ENCODE peak calls at places on chromosomes 3 and 15, in five cellular contexts. Q is IMR-90, U is neuronal stem cell, P is iPS DF 6.9, V is uterus. T is an unnamed sample.

GRCh38 chr3:123723527-123724168 is 138.8 kb upstream of the HACD2 start:
- DNase-seq in P (peak; percentile 68), V (peak; percentile 63), U (peak; percentile 79), Q (peak; percentile 80), T (no peak)

GRCh38 chr3:179933079-179933478 is 103.7 kb downstream of the PEX5L start:
- DNase-seq in Q (no peak), V (no peak), P (no peak), U (no peak), T (no peak)

GRCh38 chr3:142553741-142554140 is 24.8 kb downstream of the ATR start:
- DNase-seq in U (no peak), V (no peak), P (no peak), Q (no peak), T (no peak)

GRCh38 chr3:113157408-113157980 is 53.9 kb upstream of the BOC start:
- DNase-seq in Q (no peak), V (peak; percentile 63), P (no peak), U (no peak), T (no peak)

GRCh38 chr3:140916603-140917002 is 25.0 kb upstream of the SLC25A36 start:
- DNase-seq in P (no peak), U (no peak), Q (no peak), V (no peak), T (no peak)

GRCh38 chr3:146339262-146339808 is 88.4 kb upstream of the PLSCR4 start:
- DNase-seq in P (no peak), U (no peak), V (peak; percentile 76), Q (no peak), T (no peak)

GRCh38 chr3:195254454-195255175 is 16.3 kb downstream of the XXYLT1 start:
- DNase-seq in U (no peak), V (no peak), P (no peak), Q (no peak), T (no peak)

GRCh38 chr3:195892355-195893120 is 15.8 kb downstream of the TNK2 start:
- DNase-seq in U (peak; percentile 36), P (no peak), V (peak; percentile 68), Q (peak; percentile 71), T (no peak)

GRCh38 chr3:138359137-138359536 is 10.8 kb downstream of the MRAS start:
- DNase-seq in Q (no peak), U (no peak), P (no peak), V (no peak), T (no peak)

GRCh38 chr15:68615811-68616210 is 37.0 kb downstream of the CORO2B start:
- DNase-seq in P (no peak), Q (no peak), U (no peak), V (no peak), T (no peak)

GRCh38 chr3:190534986-190535385 is 21.1 kb downstream of the IL1RAP start:
- DNase-seq in P (no peak), Q (no peak), V (no peak), U (no peak), T (peak; percentile 97)

GRCh38 chr3:190531406-190531805 is 17.5 kb downstream of the IL1RAP start:
- DNase-seq in P (no peak), U (no peak), Q (peak; percentile 32), V (no peak), T (peak; percentile 70)

GRCh38 chr3:190532626-190533155 is 18.8 kb downstream of the IL1RAP start:
- DNase-seq in V (no peak), U (no peak), Q (no peak), P (no peak), T (no peak)

GRCh38 chr3:190534386-190534785 is 20.5 kb downstream of the IL1RAP start:
- DNase-seq in Q (no peak), U (no peak), V (no peak), P (no peak), T (no peak)

GRCh38 chr3:190533511-190534282 is 19.8 kb downstream of the IL1RAP start:
- DNase-seq in U (no peak), Q (peak; percentile 93), P (no peak), V (peak; percentile 76), T (peak; percentile 96)
- H3K27ac ChIP-seq in U (no peak overlapping the region), Q (peak overlapping the region; percentile 97), P (no peak overlapping the region), V (peak overlapping the region; percentile 50), T (peak overlapping the region; percentile 99)

GRCh38 chr3:127709320-127710060 is 36.7 kb downstream of the ABTB1 start:
- DNase-seq in U (no peak), P (no peak), Q (peak; percentile 66), V (no peak), T (no peak)

GRCh38 chr3:127706312-127706711 is 33.6 kb downstream of the ABTB1 start:
- DNase-seq in Q (no peak), V (no peak), P (no peak), U (no peak), T (no peak)

GRCh38 chr3:127708837-127709236 is 36.1 kb downstream of the ABTB1 start:
- DNase-seq in P (no peak), V (no peak), U (no peak), Q (no peak), T (no peak)

GRCh38 chr3:127707777-127708438 is 35.2 kb downstream of the ABTB1 start:
- DNase-seq in U (no peak), V (no peak), Q (no peak), P (no peak), T (no peak)

GRCh38 chr3:127706785-127707351 is 34.1 kb downstream of the ABTB1 start:
- DNase-seq in U (no peak), Q (no peak), V (no peak), P (no peak), T (no peak)
- H3K27ac ChIP-seq in U (no peak overlapping the region), Q (no peak overlapping the region), V (peak overlapping the region; percentile 44), P (no peak overlapping the region), T (no peak overlapping the region)

GRCh38 chr3:170431054-170431453 is 12.4 kb downstream of the CLDN11 start:
- DNase-seq in V (no peak), Q (no peak), P (no peak), U (no peak), T (no peak)

GRCh38 chr3:170428095-170428494 is 9.4 kb downstream of the CLDN11 start:
- DNase-seq in V (no peak), Q (no peak), P (no peak), U (no peak), T (no peak)

GRCh38 chr3:170432416-170432815 is 13.7 kb downstream of the CLDN11 start:
- DNase-seq in P (no peak), V (no peak), Q (no peak), U (no peak), T (no peak)

GRCh38 chr3:170426240-170426797 is 7.7 kb downstream of the CLDN11 start:
- DNase-seq in V (no peak), P (no peak), Q (no peak), U (no peak), T (no peak)

DNA sequence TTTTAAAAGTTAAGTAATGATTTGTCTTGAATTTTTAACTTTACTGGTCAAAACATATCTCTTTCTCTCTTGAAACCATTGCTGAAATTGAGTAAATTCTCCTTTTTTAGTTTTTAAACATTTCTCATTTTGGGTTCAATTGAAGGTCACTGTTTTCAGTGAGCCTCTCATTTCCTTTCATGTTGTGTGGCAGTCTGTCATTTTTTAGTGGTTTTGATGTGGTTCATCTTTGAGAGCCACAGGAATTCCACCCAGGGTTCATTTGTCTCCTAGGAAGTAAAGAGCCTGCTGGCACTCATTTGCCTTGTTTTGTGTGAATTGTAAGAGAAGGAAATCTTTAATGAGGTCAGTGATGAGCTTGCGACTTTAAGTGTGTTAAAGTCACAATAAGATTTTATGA is 10.4 kb downstream of the CLDN11 start:
- DNase-seq in V (no peak), P (no peak), U (no peak), Q (no peak), T (no peak)
- H3K27ac ChIP-seq in V (no peak overlapping the region), P (no peak overlapping the region), U (no peak overlapping the region), Q (no peak overlapping the region), T (no peak overlapping the region)

GRCh38 chr3:80537680-80538079 is 769.9 kb upstream of the ROBO1 start:
- DNase-seq in V (no peak), Q (no peak), U (no peak), P (no peak), T (no peak)

GRCh38 chr3:80543154-80543553 is 775.4 kb upstream of the ROBO1 start:
- DNase-seq in P (no peak), Q (no peak), U (no peak), V (no peak), T (no peak)

DNA sequence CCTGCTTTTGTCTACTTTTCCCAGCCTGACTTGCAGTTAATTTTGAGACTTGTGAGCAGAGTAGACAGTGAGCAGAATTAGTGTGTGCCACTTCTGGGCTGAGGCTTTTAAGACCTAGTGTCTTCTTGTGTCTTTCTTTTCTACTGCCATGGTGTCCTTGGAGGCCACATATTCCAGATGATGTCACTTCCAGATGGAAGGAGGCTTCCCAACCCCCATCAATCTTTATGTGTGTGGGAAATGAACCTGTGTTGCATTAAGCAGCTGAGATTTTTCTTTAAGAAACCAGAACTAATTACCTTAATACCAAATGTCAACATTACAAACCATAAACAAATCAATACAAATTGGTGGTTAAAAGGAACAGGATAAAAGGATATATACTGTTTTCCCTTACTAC is 774.7 kb upstream of the ROBO1 start:
- DNase-seq in P (no peak), U (no peak), Q (no peak), V (no peak), T (no peak)
- H3K27ac ChIP-seq in P (no peak overlapping the region), U (no peak overlapping the region), Q (no peak overlapping the region), V (no peak overlapping the region), T (no peak overlapping the region)

GRCh38 chr15:66850078-66850991 is 148.3 kb downstream of the SMAD6 start:
- DNase-seq in U (no peak), Q (no peak), P (no peak), V (no peak), T (no peak)
- H3K27ac ChIP-seq in U (no peak overlapping the region), Q (peak overlapping the region; percentile 9), P (no peak overlapping the region), V (peak overlapping the region; percentile 79), T (no peak overlapping the region)

T was measured in epithelial cell of prostate.